ENCODE peak calls at places on chromosomes 3 and 15, in ten cellular contexts. U is stimulated activated naive B cell treated with anti-CD40 and anti-IgM and Interleukin-4, amounts not matched to agents 10 μg/mL and 1 μg/mL and 100 μg/mL, for 72 hours; Q is GM23338; Y is adipocyte; F is lung microvascular endothelial cell; X is Right ventricle myocardium superior; O is DMS53; S is renal cortical epithelial cell; V is activated T-cell treated with anti-CD3 and anti-CD28 coated beads for 24 hours; P is activated naive CD4-positive, alpha-beta T cell treated with anti-CD3 and anti-CD28 coated beads, Interleukin-2, amount 50 U/mL, for 16 hours. I is an unnamed sample.

GRCh38 chr3:1600206-1600605 is 498.5 kb upstream of the CNTN4 start:
- DNase-seq in X (no peak), F (no peak), O (no peak), V (no peak), P (no peak), S (no peak), Y (no peak), U (no peak), Q (no peak), I (no peak)

GRCh38 chr15:19984101-19984500 is 557.5 kb downstream of the GOLGA6L6 start:
- DNase-seq in U (no peak), X (no peak), Q (no peak), S (no peak), Y (no peak), P (no peak), F (no peak), O (no peak), V (no peak), I (no peak)

GRCh38 chr3:47007001-47007400 is 27.5 kb downstream of the NBEAL2 start:
- DNase-seq in X (no peak), V (no peak), U (no peak), S (no peak), F (no peak), O (no peak), P (peak), Q (no peak), Y (no peak), I (no peak)

GRCh38 chr3:13414040-13414729 is 5.9 kb downstream of the NUP210 start:
- DNase-seq in F (no peak), Y (no peak), Q (no peak), V (peak), S (no peak), X (peak), O (peak), P (peak), U (peak), I (peak)

GRCh38 chr15:98548172-98548971 is 100.0 kb upstream of the IGF1R start:
- DNase-seq in V (peak), O (peak), Y (peak), U (peak), Q (peak), P (peak), F (peak), S (peak), X (peak), I (peak)

GRCh38 chr3:77147836-77148578 is 108.1 kb downstream of the ROBO2 start:
- DNase-seq in Q (peak), F (peak), U (no peak), S (no peak), O (no peak), P (no peak), V (no peak), Y (no peak), X (no peak), I (no peak)

GRCh38 chr15:58469432-58470353 is 37.9 kb downstream of the LIPC start:
- DNase-seq in S (peak), Q (peak), X (no peak), O (peak), P (no peak), V (no peak), Y (peak), U (no peak), F (peak), I (no peak)

GRCh38 chr3:122021811-122022401 is at the start of gene ILDR1:
- DNase-seq in P (no peak), F (no peak), V (no peak), Q (peak), X (no peak), O (peak), S (no peak), Y (no peak), U (no peak), I (peak)

GRCh38 chr15:33729648-33730047 is 238.6 kb upstream of the CHRM5 start:
- DNase-seq in P (no peak), V (no peak), S (peak), X (no peak), O (peak), Y (peak), F (peak), U (no peak), Q (peak), I (no peak)

GRCh38 chr3:133464573-133464972 is 64.7 kb downstream of the BFSP2 start:
- DNase-seq in X (no peak), Q (no peak), U (no peak), F (peak), S (peak), P (no peak), Y (peak), O (peak), V (no peak), I (no peak)

GRCh38 chr15:80693682-80694623 is 1.2 kb upstream of the ABHD17C start:
- DNase-seq in X (no peak), Q (no peak), S (no peak), V (no peak), O (peak), U (no peak), P (no peak), Y (no peak), F (peak), I (no peak)

GRCh38 chr15:40285151-40285898 is 2.5 kb upstream of the ANKRD63 start:
- DNase-seq in V (no peak), S (no peak), X (no peak), Q (no peak), U (no peak), O (no peak), Y (peak), F (no peak), P (no peak), I (no peak)

GRCh38 chr3:191502583-191502982 is 41.6 kb downstream of the PYDC2 start:
- DNase-seq in F (no peak), S (peak), V (no peak), P (no peak), Q (peak), Y (no peak), X (no peak), U (no peak), O (peak), I (no peak)

GRCh38 chr3:117955196-117955595 is 1079.5 kb downstream of the IGSF11 start:
- DNase-seq in O (peak), S (peak), V (no peak), U (no peak), Q (no peak), Y (peak), F (no peak), P (no peak), X (no peak), I (no peak)